ENCODE peak calls at places on chromosome 15, in six cellular contexts. C is dorsolateral prefrontal cortex, U is gastrocnemius medialis, A is foreskin keratinocyte, P is cardiac muscle cell, H is left ventricle myocardium inferior. I is an unnamed sample.

GRCh38 chr15:40008061-40008460 is 30.9 kb downstream of the SRP14 start:
- DNase-seq in A (no peak), C (no peak), H (no peak), U (no peak), P (no peak), I (no peak)

GRCh38 chr15:76203766-76204557 is 107.3 kb downstream of the ETFA start:
- DNase-seq in C (no peak), P (no peak), U (no peak), A (no peak), H (no peak), I (no peak)

GRCh38 chr15:37004373-37004869 is 95.9 kb downstream of the MEIS2 start:
- DNase-seq in A (no peak), U (no peak), C (no peak), P (no peak), H (no peak), I (no peak)

GRCh38 chr15:82646250-82647044 is 716 bp downstream of the CPEB1 start:
- DNase-seq in A (no peak), U (no peak), C (no peak), P (no peak), H (no peak), I (no peak)

GRCh38 chr15:74264081-74264501 is 28.0 kb downstream of the CCDC33 start:
- DNase-seq in C (peak; percentile 53), U (no peak), H (no peak), P (no peak), A (no peak), I (no peak)

GRCh38 chr15:62110000-62110851 is 43.4 kb downstream of the C2CD4A start:
- DNase-seq in A (peak; percentile 74), P (peak; percentile 54), U (no peak), C (no peak), H (no peak), I (no peak)

GRCh38 chr15:80343610-80344009 is 60.6 kb upstream of the ARNT2 start:
- DNase-seq in U (peak; percentile 71), A (no peak), C (no peak), P (peak; percentile 97), H (peak; percentile 80), I (peak; percentile 55)

GRCh38 chr15:51144021-51144532 is 49.4 kb upstream of the TNFAIP8L3 start:
- DNase-seq in P (peak; percentile 90), A (peak; percentile 80), U (no peak), H (no peak), C (no peak), I (no peak)

GRCh38 chr15:68372291-68372811 is 59.6 kb downstream of the ITGA11 start:
- DNase-seq in A (no peak), P (peak; percentile 58), U (no peak), H (no peak), C (no peak), I (no peak)

GRCh38 chr15:98647774-98648653 is at the start of gene IGF1R:
- DNase-seq in C (peak; percentile 82), P (peak; percentile 94), U (peak; percentile 62), A (peak; percentile 75), H (peak; percentile 88), I (peak; percentile 91)

GRCh38 chr15:73983211-73983727 is 8.8 kb downstream of the STOML1 start:
- DNase-seq in C (no peak), U (no peak), H (peak; percentile 61), P (peak; percentile 86), A (peak; percentile 85), I (peak; percentile 51)

GRCh38 chr15:33243393-33243792 is 48.9 kb upstream of the FMN1 start:
- DNase-seq in P (no peak), C (no peak), U (no peak), H (no peak), A (peak; percentile 92), I (no peak)

GRCh38 chr15:72936237-72936636 is 116.0 kb upstream of the NEO1 start:
- DNase-seq in A (no peak), C (no peak), H (no peak), U (no peak), P (no peak), I (no peak)

GRCh38 chr15:41914406-41914805 is 20.6 kb upstream of the SPTBN5 start:
- DNase-seq in P (no peak), U (peak; percentile 45), A (no peak), H (no peak), C (no peak), I (no peak)

GRCh38 chr15:79031201-79031600 is 59.4 kb downstream of the RASGRF1 start:
- DNase-seq in A (no peak), P (no peak), C (no peak), U (no peak), H (no peak), I (no peak)

GRCh38 chr15:79031821-79032220 is 58.8 kb downstream of the RASGRF1 start:
- DNase-seq in H (no peak), P (no peak), U (no peak), C (no peak), A (no peak), I (no peak)

GRCh38 chr15:79032656-79033055 is 57.9 kb downstream of the RASGRF1 start:
- DNase-seq in A (no peak), C (no peak), U (no peak), H (no peak), P (no peak), I (no peak)

GRCh38 chr15:79028411-79028964 is 62.1 kb downstream of the RASGRF1 start:
- DNase-seq in P (peak; percentile 56), U (no peak), A (peak; percentile 21), C (no peak), H (no peak), I (peak; percentile 13)

DNA sequence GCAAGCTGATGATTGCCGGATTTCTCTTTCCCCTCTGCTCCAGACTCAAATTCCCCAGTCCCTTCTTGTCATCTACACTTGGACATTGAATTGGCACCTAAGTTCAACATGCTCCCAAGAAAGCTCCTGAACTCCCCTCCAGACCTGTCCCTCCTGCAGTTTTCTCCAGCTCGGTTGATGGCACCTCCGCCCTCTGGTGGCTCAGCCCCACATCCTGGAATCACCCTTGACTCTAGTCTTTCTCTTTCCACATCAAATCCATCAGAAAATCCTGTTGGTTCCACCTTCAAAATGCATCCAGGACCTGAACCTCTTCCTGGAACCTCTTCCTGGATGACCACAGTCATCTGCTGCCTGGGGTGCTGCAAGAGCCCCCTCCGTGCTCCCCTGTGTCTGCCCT is 60.1 kb downstream of the RASGRF1 start:
- DNase-seq in P (no peak), A (no peak), H (no peak), U (no peak), C (no peak), I (no peak)
- TF ChIP-seq CTCF in P (peak; percentile 2), A (no peak), H (no peak), U (no peak), C (no peak), I (no peak)

GRCh38 chr15:66642514-66642913 is 59.5 kb upstream of the SMAD6 start:
- DNase-seq in P (no peak), C (no peak), U (no peak), A (no peak), H (no peak), I (no peak)
- H3K27ac ChIP-seq in P (no peak overlapping the region), C (no peak overlapping the region), U (no peak overlapping the region), A (no peak overlapping the region), H (peak overlapping the region; percentile 80), I (no peak overlapping the region)

GRCh38 chr15:55017636-55018035 is 179.1 kb downstream of the RSL24D1 start:
- DNase-seq in A (no peak), P (no peak), H (no peak), C (no peak), U (no peak), I (no peak)

DNA sequence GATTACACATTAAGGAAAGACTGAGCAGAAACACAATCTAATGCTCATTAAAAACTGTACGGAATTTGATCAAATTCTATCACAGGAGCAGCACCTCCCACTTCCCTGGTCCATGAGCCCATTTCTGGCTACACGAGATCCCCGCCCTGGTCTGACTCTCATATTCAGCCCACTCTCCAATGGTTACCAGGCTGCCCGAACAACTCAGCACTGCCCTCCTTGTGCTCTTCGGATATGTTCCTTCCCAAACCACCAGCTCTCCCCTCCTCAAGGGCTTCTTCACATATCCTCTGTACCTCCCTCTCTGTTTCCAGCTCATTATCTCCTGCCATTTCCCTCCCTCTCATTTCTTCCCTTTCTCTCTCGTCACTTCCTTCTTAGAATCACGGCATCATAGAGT is 180.5 kb downstream of the RSL24D1 start:
- DNase-seq in A (no peak), U (no peak), C (no peak), P (no peak), H (no peak), I (no peak)
- TF ChIP-seq CTCF in A (no peak), U (no peak), C (no peak), P (no peak), H (no peak), I (no peak)

DNA sequence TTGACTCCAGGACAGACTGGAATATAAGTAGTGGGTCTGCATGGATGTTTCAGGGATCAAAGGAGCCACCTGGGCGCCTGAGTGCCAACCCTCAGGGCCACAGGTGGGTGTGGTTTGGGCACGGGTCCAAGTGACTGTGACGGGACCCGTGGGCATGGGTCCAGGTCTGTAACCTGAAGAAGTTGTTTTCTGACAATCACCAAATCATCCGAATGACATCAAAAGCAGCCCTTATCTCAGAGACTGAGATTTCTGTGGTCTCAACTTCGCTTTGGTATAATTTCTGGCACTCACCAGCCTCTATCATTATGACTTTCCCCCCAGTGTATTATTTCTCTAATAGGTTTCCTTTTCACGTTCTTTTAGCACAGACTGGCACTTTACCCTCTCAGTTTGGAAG is 24.4 kb downstream of the RLBP1 start:
- DNase-seq in U (no peak), C (no peak), P (no peak), H (no peak), A (peak; percentile 10), I (no peak)
- H3K27ac ChIP-seq in U (no peak overlapping the region), C (peak overlapping the region; percentile 70), P (peak overlapping the region; percentile 70), H (peak overlapping the region; percentile 66), A (peak overlapping the region; percentile 46), I (peak overlapping the region; percentile 53)

GRCh38 chr15:45780352-45780751 is 145.5 kb downstream of the SQOR start:
- DNase-seq in C (no peak), H (no peak), P (no peak), A (no peak), U (no peak), I (no peak)
- TF ChIP-seq CTCF in C (no peak), H (no peak), P (no peak), A (peak; percentile 22), U (no peak), I (no peak)

I was measured in lower lobe of right lung.